ENCODE peak calls at places on chromosomes 2 and 18, in seven cellular contexts. X, T, U, S, W, L and P are unnamed samples.

GRCh38 chr2:180739070-180739469 is 241.3 kb upstream of the UBE2E3 start:
- DNase-seq in L (no peak), T (no peak), W (no peak), X (no peak), S (no peak), U (no peak), P (no peak)

GRCh38 chr2:218397502-218398436 is 1.9 kb upstream of the CTDSP1 start:
- DNase-seq in S (no peak), L (peak; percentile 82), U (peak; percentile 45), T (peak; percentile 34), X (no peak), W (peak; percentile 94), P (peak; percentile 80)

GRCh38 chr2:172101008-172101706 is 1.5 kb downstream of the DLX2 start:
- DNase-seq in S (no peak), T (no peak), X (no peak), W (peak; percentile 53), U (peak; percentile 5), L (no peak), P (no peak)

GRCh38 chr18:26511339-26512071 is 36.8 kb downstream of the KCTD1 start:
- DNase-seq in W (no peak), L (no peak), S (no peak), T (no peak), X (no peak), U (no peak), P (peak; percentile 42)

GRCh38 chr2:436203-436602 is 148.3 kb upstream of the ALKAL2 start:
- DNase-seq in S (no peak), U (no peak), L (no peak), W (no peak), X (no peak), T (no peak), P (no peak)

GRCh38 chr2:49045083-49045482 is 109.2 kb downstream of the FSHR start:
- DNase-seq in U (no peak), L (no peak), S (no peak), X (no peak), W (no peak), T (no peak), P (no peak)

GRCh38 chr2:144995482-144995881 is 475.6 kb upstream of the ZEB2 start:
- DNase-seq in U (no peak), L (no peak), W (no peak), T (no peak), X (no peak), S (no peak), P (no peak)

GRCh38 chr2:240431663-240432424 is 3.6 kb upstream of the GPC1 start:
- DNase-seq in L (no peak), X (no peak), S (no peak), U (no peak), T (no peak), W (peak; percentile 57), P (no peak)

GRCh38 chr2:134052173-134052572 is 201.7 kb upstream of the MGAT5 start:
- DNase-seq in L (no peak), U (no peak), X (no peak), S (no peak), T (no peak), W (no peak), P (no peak)

GRCh38 chr2:73202156-73203054 is at the start of gene NOTO:
- DNase-seq in W (no peak), T (no peak), L (no peak), S (no peak), X (no peak), U (no peak), P (no peak)

GRCh38 chr18:53380063-53380639 is 844.3 kb downstream of the MBD2 start:
- DNase-seq in L (peak; percentile 0), T (no peak), X (no peak), U (no peak), S (no peak), W (no peak), P (no peak)

GRCh38 chr2:45571940-45572339 is 39.1 kb downstream of the SRBD1 start:
- DNase-seq in X (no peak), S (no peak), U (no peak), T (no peak), L (no peak), W (no peak), P (no peak)

GRCh38 chr2:39665811-39666488 is at the start of gene TMEM178A:
- DNase-seq in U (peak; percentile 52), L (no peak), T (peak; percentile 8), W (peak; percentile 79), X (no peak), S (no peak), P (no peak)

GRCh38 chr2:9614562-9614961 is 16.2 kb downstream of the YWHAQ start:
- DNase-seq in X (no peak), W (no peak), L (no peak), U (no peak), S (no peak), T (no peak), P (no peak)

GRCh38 chr2:200308001-200308400 is 1.5 kb downstream of the SPATS2L start:
- DNase-seq in W (no peak), L (no peak), T (no peak), S (no peak), U (no peak), X (no peak), P (no peak)

GRCh38 chr2:137910641-137911040 is 53.6 kb upstream of the HNMT start:
- DNase-seq in W (no peak), U (no peak), S (no peak), T (peak; percentile 2), L (peak; percentile 6), X (no peak), P (no peak)

GRCh38 chr18:68436485-68436884 is 278.4 kb downstream of the TMX3 start:
- DNase-seq in U (no peak), W (no peak), L (no peak), X (no peak), S (no peak), T (no peak), P (peak; percentile 29)

GRCh38 chr2:206915136-206915535 is 24.2 kb upstream of the CPO start:
- DNase-seq in W (no peak), T (no peak), S (no peak), X (no peak), L (peak; percentile 95), U (no peak), P (peak; percentile 95)